ENCODE peak calls at places on chromosomes 2 and 18, in four cellular contexts. N is GM12878, I is HEK293T, T is K562. F is an unnamed sample.

GRCh38 chr2:219525533-219526232 is 11.4 kb downstream of the ASIC4 start:
- DNase-seq in N (no peak), T (peak; percentile 71), I (no peak), F (no peak)

GRCh38 chr2:119517433-119517832 is 6.8 kb downstream of the SCTR start:
- DNase-seq in N (no peak), I (peak; percentile 76), T (peak; percentile 75), F (peak; percentile 54)

GRCh38 chr18:74482697-74483096 is 13.5 kb upstream of the CNDP2 start:
- DNase-seq in I (no peak), T (no peak), N (no peak), F (no peak)

GRCh38 chr2:224163573-224164307 is 124.7 kb upstream of the SERPINE2 start:
- DNase-seq in I (no peak), T (no peak), N (no peak), F (no peak)

GRCh38 chr2:212957184-212957583 is 194.2 kb downstream of the IKZF2 start:
- DNase-seq in I (no peak), N (no peak), T (no peak), F (no peak)

GRCh38 chr2:46504685-46505559 is 25.6 kb downstream of the TMEM247 start:
- DNase-seq in I (no peak), T (no peak), N (no peak), F (no peak)

GRCh38 chr2:14082640-14083039 is 549.9 kb upstream of the LRATD1 start:
- DNase-seq in T (no peak), N (no peak), I (no peak), F (no peak)

GRCh38 chr2:60092781-60093180 is 460.7 kb downstream of the BCL11A start:
- DNase-seq in I (no peak), N (no peak), T (no peak), F (no peak)

GRCh38 chr2:239291505-239292350 is 109.1 kb downstream of the HDAC4 start:
- DNase-seq in I (no peak), N (no peak), T (no peak), F (no peak)

GRCh38 chr2:187545238-187545751 is 8.9 kb downstream of the TFPI start:
- DNase-seq in T (no peak), N (no peak), I (no peak), F (no peak)

GRCh38 chr18:3715223-3716080 is 265.5 kb downstream of the TGIF1 start:
- DNase-seq in I (no peak), T (no peak), N (no peak), F (no peak)

GRCh38 chr2:209526541-209526940 is 102.7 kb downstream of the MAP2 start:
- DNase-seq in I (no peak), T (no peak), N (no peak), F (no peak)

GRCh38 chr2:105141099-105141614 is 100.4 kb upstream of the GPR45 start:
- DNase-seq in N (no peak), I (no peak), T (no peak), F (no peak)

GRCh38 chr2:230865324-230865765 is 603 bp downstream of the ITM2C start:
- DNase-seq in T (peak; percentile 53), I (no peak), N (no peak), F (no peak)

GRCh38 chr18:76874643-76875389 is 52.5 kb downstream of the ZNF236 start:
- DNase-seq in I (no peak), T (no peak), N (no peak), F (no peak)

GRCh38 chr18:32093106-32093511 is 1.4 kb downstream of the RNF138 start:
- DNase-seq in N (no peak), T (no peak), I (no peak), F (peak; percentile 16)

GRCh38 chr18:22337311-22337710 is 80.4 kb downstream of the CTAGE1 start:
- DNase-seq in T (no peak), I (no peak), N (no peak), F (no peak)

GRCh38 chr18:50119363-50119762 is 75.6 kb downstream of the MYO5B start:
- DNase-seq in T (no peak), I (no peak), N (no peak), F (no peak)

GRCh38 chr2:78984386-78984785 is 41.1 kb upstream of the REG3G start:
- DNase-seq in N (no peak), I (no peak), T (no peak), F (no peak)

GRCh38 chr18:74541703-74542555 is 7.6 kb downstream of the CNDP1 start:
- DNase-seq in N (no peak), T (no peak), I (no peak), F (peak; percentile 92)

GRCh38 chr18:35055726-35056125 is 14.5 kb downstream of the MAPRE2 start:
- DNase-seq in I (no peak), N (no peak), T (no peak), F (no peak)

GRCh38 chr18:42929857-42930256 is 185.6 kb downstream of the RIT2 start:
- DNase-seq in I (no peak), N (no peak), T (no peak), F (no peak)

GRCh38 chr18:8176554-8176953 is 432.7 kb upstream of the RAB12 start:
- DNase-seq in N (no peak), I (no peak), T (no peak), F (peak; percentile 80)
- TF ChIP-seq FOXK2 in N (no peak), I (no peak), T (no peak), F (no peak)

DNA sequence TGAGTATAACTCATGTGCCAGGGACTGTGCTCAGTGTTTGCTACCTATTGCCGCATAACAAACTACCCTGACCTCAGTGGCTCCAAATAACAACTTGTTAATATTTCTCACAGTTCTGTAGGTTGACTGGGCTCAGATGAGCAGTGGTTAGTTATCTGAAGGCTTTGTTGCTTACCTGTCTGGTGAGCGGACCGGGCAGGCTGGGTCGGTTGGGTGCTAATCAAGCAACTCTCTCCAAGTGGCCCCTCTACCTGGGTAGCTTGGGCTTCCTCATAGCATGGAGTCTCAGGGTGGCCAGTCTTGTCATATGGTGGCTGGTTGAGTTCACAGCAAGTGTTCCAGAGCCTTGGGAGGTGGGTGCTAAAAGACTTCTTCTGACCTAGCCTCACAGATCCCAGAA is 16.7 kb downstream of the RAB31 start:
- DNase-seq in I (no peak), T (no peak), N (no peak), F (no peak)
- TF ChIP-seq FOXK2 in I (no peak), T (no peak), N (no peak), F (no peak)

GRCh38 chr2:71930073-71930681 is 217.5 kb downstream of the CYP26B1 start:
- DNase-seq in N (no peak), I (peak; percentile 4), T (no peak), F (no peak)
- TF ChIP-seq FOXK2 in N (no peak), I (no peak), T (no peak), F (no peak)

DNA sequence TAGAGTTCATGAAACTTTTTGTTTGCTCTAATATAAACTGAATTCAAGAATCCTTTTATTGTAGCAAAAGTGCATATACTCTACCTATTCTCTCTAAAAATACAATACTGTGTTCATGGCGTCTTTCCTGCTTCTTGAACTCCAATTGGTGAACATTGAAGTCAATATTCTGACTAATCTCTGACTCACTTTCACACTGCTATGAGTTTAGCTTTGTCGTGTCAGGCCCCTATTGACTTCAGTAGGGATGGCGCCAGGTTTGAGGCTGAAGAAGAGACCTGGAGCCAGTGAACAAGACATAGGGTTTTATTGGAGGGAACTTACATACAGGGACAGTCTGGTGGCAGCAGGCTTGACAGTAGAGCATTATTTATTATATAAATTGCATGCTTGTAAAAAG is 140.8 kb downstream of the CERS6 start:
- DNase-seq in N (no peak), I (no peak), T (no peak), F (no peak)
- TF ChIP-seq FOXK2 in N (no peak), I (no peak), T (no peak), F (no peak)

GRCh38 chr18:13831864-13832508 is 8.0 kb downstream of the MC5R start:
- DNase-seq in T (no peak), N (no peak), I (peak; percentile 8), F (peak; percentile 36)
- TF ChIP-seq FOXK2 in T (no peak), N (no peak), I (no peak), F (no peak)

GRCh38 chr2:193377789-193378188 is 1183.1 kb upstream of the TMEFF2 start:
- DNase-seq in N (no peak), I (no peak), T (no peak), F (no peak)
- TF ChIP-seq FOXK2 in N (no peak), I (no peak), T (no peak), F (no peak)

DNA sequence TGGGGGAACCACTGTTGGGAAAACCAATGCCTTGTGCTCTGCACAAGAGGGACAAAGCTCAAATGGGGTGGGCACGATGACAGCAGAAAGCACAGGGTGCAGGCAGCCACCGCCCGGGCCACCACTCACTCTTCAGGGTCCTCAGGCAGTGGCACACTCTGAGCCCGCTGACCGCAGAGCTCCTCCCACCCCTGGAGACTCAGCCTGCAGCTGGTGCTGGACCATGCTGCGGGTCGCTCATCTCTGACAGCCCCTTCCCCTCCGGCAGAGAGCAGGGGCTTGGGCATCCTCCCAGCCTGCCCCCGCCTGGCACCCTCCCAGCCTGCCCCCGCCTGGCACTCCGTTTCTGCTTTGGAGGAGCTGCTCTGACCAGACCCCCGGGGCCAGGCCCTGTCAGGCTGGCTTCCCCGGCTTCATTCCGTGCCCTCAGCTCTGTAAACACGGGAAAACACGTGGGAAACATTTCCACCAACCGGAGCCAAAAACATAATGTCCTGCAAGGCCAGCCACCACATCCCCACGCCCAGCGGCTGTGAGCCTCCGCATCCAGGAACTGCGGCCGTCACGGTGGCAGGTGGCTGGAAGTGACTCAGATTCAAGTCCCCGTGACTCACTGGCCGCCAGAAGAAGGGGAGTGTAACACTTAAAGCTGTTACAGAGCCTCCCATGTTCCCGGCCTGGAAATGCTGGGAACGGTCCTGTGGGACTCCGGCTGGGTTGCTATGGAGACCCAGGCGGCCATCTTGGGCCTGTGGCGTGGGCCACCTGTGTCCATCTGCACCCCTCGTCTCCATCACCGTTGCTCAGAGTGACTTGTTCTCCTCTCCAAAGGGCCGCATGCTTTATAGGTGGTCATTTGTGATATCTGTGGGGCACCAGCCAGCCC is 6.8 kb upstream of the SNED1 start:
- DNase-seq in N (no peak), I (no peak), T (no peak), F (peak; percentile 58)
- TF ChIP-seq FOXK2 in N (no peak), I (no peak), T (no peak), F (no peak)